ENCODE peak calls at places on chromosomes 5 and 9, in five cellular contexts. V is GM03348, S is HTR-8/SVneo, I is astrocyte of the hippocampus, E is retina. M is an unnamed sample.

GRCh38 chr9:98184326-98184725 is 8.1 kb downstream of the CORO2A start:
- DNase-seq in E (no peak), S (no peak), I (peak; percentile 24), V (no peak), M (no peak)

GRCh38 chr9:114304416-114305188 is 18.3 kb upstream of the ORM1 start:
- DNase-seq in V (no peak), E (no peak), S (no peak), I (no peak), M (no peak)

GRCh38 chr5:172910828-172911627 is 48.2 kb upstream of the RPL26L1 start:
- DNase-seq in I (peak; percentile 62), V (peak; percentile 70), S (peak; percentile 41), E (no peak), M (peak; percentile 30)

GRCh38 chr9:109010676-109011655 is 2.3 kb downstream of the CTNNAL1 start:
- DNase-seq in E (no peak), V (peak; percentile 35), S (peak; percentile 28), I (peak; percentile 78), M (peak; percentile 61)

GRCh38 chr5:131214828-131215227 is 44.1 kb downstream of the LYRM7 start:
- DNase-seq in S (no peak), I (no peak), V (no peak), E (no peak), M (no peak)

GRCh38 chr5:156314416-156314815 is 12.5 kb upstream of the SGCD start:
- DNase-seq in E (no peak), I (no peak), V (no peak), S (no peak), M (no peak)

GRCh38 chr5:67065697-67066096 is 130.9 kb downstream of the CD180 start:
- DNase-seq in E (no peak), I (no peak), S (no peak), V (no peak), M (no peak)

GRCh38 chr5:91219803-91220371 is 163.2 kb downstream of the ARRDC3 start:
- DNase-seq in S (no peak), I (peak; percentile 38), E (no peak), V (no peak), M (peak; percentile 32)

GRCh38 chr5:2750026-2750757 is 1.3 kb downstream of the IRX2 start:
- DNase-seq in V (peak; percentile 49), S (no peak), I (no peak), E (peak; percentile 76), M (no peak)

GRCh38 chr9:107141967-107142366 is 141.1 kb upstream of the RAD23B start:
- DNase-seq in I (peak; percentile 15), E (no peak), V (no peak), S (no peak), M (no peak)

GRCh38 chr9:6045364-6045763 is 29.9 kb upstream of the RANBP6 start:
- DNase-seq in S (no peak), I (no peak), V (no peak), E (no peak), M (no peak)

GRCh38 chr9:89923961-89924504 is 319.2 kb downstream of the GADD45G start:
- DNase-seq in V (no peak), E (no peak), I (no peak), S (no peak), M (peak; percentile 77)

GRCh38 chr5:150473673-150474358 is 24.3 kb upstream of the RPS14 start:
- DNase-seq in S (peak; percentile 63), I (peak; percentile 98), E (no peak), V (peak; percentile 63), M (no peak)

GRCh38 chr5:40679998-40680681 is 425 bp downstream of the PTGER4 start:
- DNase-seq in V (no peak), S (no peak), I (no peak), E (peak; percentile 52), M (peak; percentile 42)

GRCh38 chr9:68933434-68934318 is 80.2 kb downstream of the PRKACG start:
- DNase-seq in S (no peak), V (no peak), I (no peak), E (no peak), M (no peak)

GRCh38 chr5:59445741-59446140 is 447.8 kb downstream of the PDE4D start:
- DNase-seq in E (no peak), I (peak; percentile 46), V (no peak), S (no peak), M (no peak)

GRCh38 chr5:62466228-62466627 is 53.7 kb downstream of the IPO11 start:
- DNase-seq in I (no peak), E (no peak), S (no peak), V (peak; percentile 13), M (no peak)

GRCh38 chr5:61765471-61765870 is 433.4 kb downstream of the ZSWIM6 start:
- DNase-seq in E (no peak), I (no peak), S (no peak), V (no peak), M (no peak)

GRCh38 chr9:96500696-96501660 is 51.0 kb downstream of the HABP4 start:
- DNase-seq in V (no peak), I (no peak), E (no peak), S (no peak), M (no peak)

GRCh38 chr9:77212801-77213200 is 35.5 kb downstream of the VPS13A start:
- DNase-seq in V (no peak), E (no peak), I (no peak), S (no peak), M (no peak)

GRCh38 chr5:139415221-139415861 is 11.5 kb upstream of the SPATA24 start:
- DNase-seq in E (no peak), S (no peak), I (peak; percentile 84), V (no peak), M (peak; percentile 53)

GRCh38 chr9:138050472-138051330 is 173.1 kb downstream of the CACNA1B start:
- DNase-seq in S (no peak), V (no peak), I (no peak), E (no peak), M (no peak)

GRCh38 chr9:88056876-88057275 is 81.4 kb downstream of the SPATA31C2 start:
- DNase-seq in V (no peak), I (peak; percentile 82), S (no peak), E (no peak), M (no peak)

GRCh38 chr5:168179185-168179584 is 112.3 kb upstream of the WWC1 start:
- DNase-seq in V (no peak), E (no peak), S (no peak), I (peak; percentile 47), M (no peak)

GRCh38 chr9:68996457-68996856 is 17.5 kb downstream of the PRKACG start:
- DNase-seq in I (no peak), E (no peak), S (no peak), V (no peak), M (no peak)

M was measured in stimulated activated naive CD8-positive, alpha-beta T cell treated with anti-CD3 and anti-CD28 coated beads, Interleukin-15, Interleukin-2, amounts not matched to agents 100 U/mL and 50 U/mL, for 24 hours.